ENCODE peak calls at places on chromosomes 5 and 9, in nine cellular contexts. One of them, this sample, is unnamed.

GRCh38 chr5:96629774-96630173 is 32.4 kb upstream of the CAST start:
- DNase-seq in iPS-NIHi11: peak
- DNase-seq in hepatic stellate cell: peak
- DNase-seq in fibroblast of villous mesenchyme: peak
- DNase-seq in G401: no peak
- DNase-seq in SK-N-SH: no peak
- DNase-seq in NCI-H460: peak
- DNase-seq in HTR-8/SVneo: peak
- DNase-seq in NCI-H524: peak
- DNase-seq in this sample: peak

GRCh38 chr5:132961887-132962286 is 1.5 kb downstream of the AFF4 start:
- DNase-seq in iPS-NIHi11: no peak
- DNase-seq in hepatic stellate cell: no peak
- DNase-seq in fibroblast of villous mesenchyme: peak
- DNase-seq in G401: no peak
- DNase-seq in SK-N-SH: no peak
- DNase-seq in NCI-H460: no peak
- DNase-seq in HTR-8/SVneo: no peak
- DNase-seq in NCI-H524: no peak
- DNase-seq in this sample: no peak

GRCh38 chr5:153896117-153896516 is 142.6 kb downstream of the FAM114A2 start:
- DNase-seq in iPS-NIHi11: no peak
- DNase-seq in hepatic stellate cell: no peak
- DNase-seq in fibroblast of villous mesenchyme: peak
- DNase-seq in G401: no peak
- DNase-seq in SK-N-SH: no peak
- DNase-seq in NCI-H460: no peak
- DNase-seq in HTR-8/SVneo: no peak
- DNase-seq in NCI-H524: no peak
- DNase-seq in this sample: no peak

GRCh38 chr9:95055851-95056551 is 261.5 kb downstream of the FANCC start:
- DNase-seq in iPS-NIHi11: no peak
- DNase-seq in hepatic stellate cell: peak
- DNase-seq in fibroblast of villous mesenchyme: peak
- DNase-seq in G401: no peak
- DNase-seq in SK-N-SH: peak
- DNase-seq in NCI-H460: no peak
- DNase-seq in HTR-8/SVneo: no peak
- DNase-seq in NCI-H524: no peak
- DNase-seq in this sample: peak

GRCh38 chr9:84146893-84147705 is 166.5 kb downstream of the RMI1 start:
- DNase-seq in iPS-NIHi11: no peak
- DNase-seq in hepatic stellate cell: peak
- DNase-seq in fibroblast of villous mesenchyme: peak
- DNase-seq in G401: no peak
- DNase-seq in SK-N-SH: no peak
- DNase-seq in NCI-H460: no peak
- DNase-seq in HTR-8/SVneo: no peak
- DNase-seq in NCI-H524: no peak
- DNase-seq in this sample: no peak

GRCh38 chr5:91061094-91061493 is 322.0 kb downstream of the ARRDC3 start:
- DNase-seq in iPS-NIHi11: no peak
- DNase-seq in hepatic stellate cell: no peak
- DNase-seq in fibroblast of villous mesenchyme: no peak
- DNase-seq in G401: no peak
- DNase-seq in SK-N-SH: no peak
- DNase-seq in NCI-H460: no peak
- DNase-seq in HTR-8/SVneo: no peak
- DNase-seq in NCI-H524: no peak
- DNase-seq in this sample: no peak

GRCh38 chr5:143931389-143931984 is 119.5 kb downstream of the HMHB1 start:
- DNase-seq in iPS-NIHi11: no peak
- DNase-seq in hepatic stellate cell: no peak
- DNase-seq in fibroblast of villous mesenchyme: no peak
- DNase-seq in G401: peak
- DNase-seq in SK-N-SH: no peak
- DNase-seq in NCI-H460: no peak
- DNase-seq in HTR-8/SVneo: no peak
- DNase-seq in NCI-H524: peak
- DNase-seq in this sample: no peak

GRCh38 chr5:10073705-10074104 is 176.0 kb downstream of the ATPSCKMT start:
- DNase-seq in iPS-NIHi11: no peak
- DNase-seq in hepatic stellate cell: no peak
- DNase-seq in fibroblast of villous mesenchyme: no peak
- DNase-seq in G401: no peak
- DNase-seq in SK-N-SH: no peak
- DNase-seq in NCI-H460: no peak
- DNase-seq in HTR-8/SVneo: no peak
- DNase-seq in NCI-H524: no peak
- DNase-seq in this sample: no peak

GRCh38 chr9:89445801-89446228 is 52.1 kb downstream of the SEMA4D start:
- DNase-seq in iPS-NIHi11: no peak
- DNase-seq in hepatic stellate cell: no peak
- DNase-seq in fibroblast of villous mesenchyme: no peak
- DNase-seq in G401: no peak
- DNase-seq in SK-N-SH: no peak
- DNase-seq in NCI-H460: no peak
- DNase-seq in HTR-8/SVneo: no peak
- DNase-seq in NCI-H524: no peak
- DNase-seq in this sample: no peak

GRCh38 chr5:95285406-95285761 is 490 bp upstream of the MCTP1 start:
- DNase-seq in iPS-NIHi11: no peak
- DNase-seq in hepatic stellate cell: no peak
- DNase-seq in fibroblast of villous mesenchyme: peak
- DNase-seq in G401: no peak
- DNase-seq in SK-N-SH: no peak
- DNase-seq in NCI-H460: no peak
- DNase-seq in HTR-8/SVneo: peak
- DNase-seq in NCI-H524: no peak
- DNase-seq in this sample: peak

GRCh38 chr5:131417240-131417869 is 153.5 kb downstream of the CDC42SE2 start:
- DNase-seq in iPS-NIHi11: peak
- DNase-seq in hepatic stellate cell: peak
- DNase-seq in fibroblast of villous mesenchyme: peak
- DNase-seq in G401: peak
- DNase-seq in SK-N-SH: peak
- DNase-seq in NCI-H460: peak
- DNase-seq in HTR-8/SVneo: peak
- DNase-seq in NCI-H524: peak
- DNase-seq in this sample: peak

GRCh38 chr5:168422431-168422830 is 63.8 kb upstream of the RARS1 start:
- DNase-seq in iPS-NIHi11: peak
- DNase-seq in hepatic stellate cell: no peak
- DNase-seq in fibroblast of villous mesenchyme: no peak
- DNase-seq in G401: no peak
- DNase-seq in SK-N-SH: no peak
- DNase-seq in NCI-H460: no peak
- DNase-seq in HTR-8/SVneo: no peak
- DNase-seq in NCI-H524: no peak
- DNase-seq in this sample: peak

GRCh38 chr9:34292552-34292951 is 36.5 kb downstream of the KIF24 start:
- DNase-seq in iPS-NIHi11: no peak
- DNase-seq in hepatic stellate cell: no peak
- DNase-seq in fibroblast of villous mesenchyme: no peak
- DNase-seq in G401: no peak
- DNase-seq in SK-N-SH: no peak
- DNase-seq in NCI-H460: no peak
- DNase-seq in HTR-8/SVneo: no peak
- DNase-seq in NCI-H524: no peak
- DNase-seq in this sample: no peak

GRCh38 chr5:11912-12311 is 80.1 kb upstream of the PLEKHG4B start:
- DNase-seq in iPS-NIHi11: no peak
- DNase-seq in hepatic stellate cell: no peak
- DNase-seq in fibroblast of villous mesenchyme: peak
- DNase-seq in G401: no peak
- DNase-seq in SK-N-SH: no peak
- DNase-seq in NCI-H460: no peak
- DNase-seq in HTR-8/SVneo: no peak
- DNase-seq in NCI-H524: no peak
- DNase-seq in this sample: peak

GRCh38 chr5:113487411-113487778 is 858 bp downstream of the MCC start:
- DNase-seq in iPS-NIHi11: peak
- DNase-seq in hepatic stellate cell: peak
- DNase-seq in fibroblast of villous mesenchyme: no peak
- DNase-seq in G401: no peak
- DNase-seq in SK-N-SH: no peak
- DNase-seq in NCI-H460: no peak
- DNase-seq in HTR-8/SVneo: peak
- DNase-seq in NCI-H524: no peak
- DNase-seq in this sample: peak

GRCh38 chr5:141811287-141812155 is 66.7 kb downstream of the PCDH1 start:
- DNase-seq in iPS-NIHi11: peak
- DNase-seq in hepatic stellate cell: peak
- DNase-seq in fibroblast of villous mesenchyme: no peak
- DNase-seq in G401: peak
- DNase-seq in SK-N-SH: peak
- DNase-seq in NCI-H460: no peak
- DNase-seq in HTR-8/SVneo: peak
- DNase-seq in NCI-H524: peak
- DNase-seq in this sample: peak

GRCh38 chr9:131963087-131963715 is 116.5 kb downstream of the MED27 start:
- DNase-seq in iPS-NIHi11: no peak
- DNase-seq in hepatic stellate cell: no peak
- DNase-seq in fibroblast of villous mesenchyme: no peak
- DNase-seq in G401: no peak
- DNase-seq in SK-N-SH: peak
- DNase-seq in NCI-H460: no peak
- DNase-seq in HTR-8/SVneo: no peak
- DNase-seq in NCI-H524: no peak
- DNase-seq in this sample: no peak

GRCh38 chr5:62167651-62168050 is 138.4 kb upstream of the KIF2A start:
- DNase-seq in iPS-NIHi11: no peak
- DNase-seq in hepatic stellate cell: no peak
- DNase-seq in fibroblast of villous mesenchyme: no peak
- DNase-seq in G401: no peak
- DNase-seq in SK-N-SH: no peak
- DNase-seq in NCI-H460: no peak
- DNase-seq in HTR-8/SVneo: no peak
- DNase-seq in NCI-H524: no peak
- DNase-seq in this sample: no peak

GRCh38 chr9:88535226-88535931 is 401 bp downstream of the NXNL2 start:
- DNase-seq in iPS-NIHi11: peak
- DNase-seq in hepatic stellate cell: peak
- DNase-seq in fibroblast of villous mesenchyme: no peak
- DNase-seq in G401: no peak
- DNase-seq in SK-N-SH: peak
- DNase-seq in NCI-H460: no peak
- DNase-seq in HTR-8/SVneo: no peak
- DNase-seq in NCI-H524: no peak
- DNase-seq in this sample: peak

GRCh38 chr5:62578540-62578939 is at the start of gene LRRC70:
- DNase-seq in iPS-NIHi11: peak
- DNase-seq in hepatic stellate cell: peak
- DNase-seq in fibroblast of villous mesenchyme: peak
- DNase-seq in G401: no peak
- DNase-seq in SK-N-SH: no peak
- DNase-seq in NCI-H460: no peak
- DNase-seq in HTR-8/SVneo: no peak
- DNase-seq in NCI-H524: no peak
- DNase-seq in this sample: peak